ENCODE peak calls at places on chromosome 3, in ten cellular contexts. B is tibial artery; W is non-pigmented ciliary epithelial cell; Y is epithelial cell of esophagus; J is HFFc6; Z is RPMI7951; O is neuronal stem cell; X is stimulated activated CD4-positive, alpha-beta T cell treated with anti-CD3 and anti-CD28 coated beads, TNF-alpha, amount 100 ng/mL, for 1 hour; D is EH; U is dorsolateral prefrontal cortex. I is an unnamed sample.

GRCh38 chr3:143736205-143736604 is 112.1 kb downstream of the SLC9A9 start:
- DNase-seq in U (no peak), Y (peak), J (no peak), D (no peak), W (no peak), X (no peak), O (no peak), Z (no peak), B (no peak), I (no peak)

GRCh38 chr3:138761002-138761401 is 73.7 kb downstream of the PIK3CB start:
- DNase-seq in U (no peak), X (no peak), J (no peak), W (no peak), Y (no peak), O (no peak), D (no peak), B (no peak), Z (no peak), I (no peak)

GRCh38 chr3:37984596-37984995 is 6.0 kb upstream of the VILL start:
- DNase-seq in Z (no peak), U (no peak), J (no peak), Y (no peak), D (no peak), O (no peak), B (peak), X (no peak), W (no peak), I (no peak)

GRCh38 chr3:33807190-33807589 is 8.8 kb downstream of the PDCD6IP start:
- DNase-seq in O (no peak), Z (no peak), W (no peak), U (peak), Y (no peak), J (no peak), X (no peak), B (no peak), D (no peak), I (no peak)

GRCh38 chr3:178966299-178967183 is 105.1 kb downstream of the ZMAT3 start:
- DNase-seq in Z (peak), X (no peak), Y (peak), O (no peak), J (peak), W (no peak), B (no peak), U (no peak), D (peak), I (no peak)

GRCh38 chr3:58938057-58938456 is 111.8 kb downstream of the CFAP20DC start:
- DNase-seq in Y (no peak), O (no peak), X (no peak), J (no peak), B (no peak), D (no peak), W (no peak), Z (no peak), U (no peak), I (no peak)

GRCh38 chr3:185824467-185825378 is at the start of gene IGF2BP2:
- DNase-seq in B (peak), O (peak), W (no peak), D (peak), Y (peak), Z (peak), J (peak), U (peak), X (no peak), I (peak)

GRCh38 chr3:142433110-142433509 is 14.7 kb downstream of the XRN1 start:
- DNase-seq in D (no peak), O (no peak), B (no peak), U (no peak), W (no peak), J (no peak), X (no peak), Y (no peak), Z (no peak), I (no peak)

GRCh38 chr3:161551697-161552096 is 55.1 kb downstream of the OTOL1 start:
- DNase-seq in D (no peak), O (no peak), Y (no peak), X (no peak), J (no peak), W (no peak), B (no peak), Z (no peak), U (no peak), I (no peak)

GRCh38 chr3:194007598-194008337 is 128.2 kb upstream of the HES1 start:
- DNase-seq in W (no peak), X (no peak), Z (no peak), J (no peak), U (no peak), D (no peak), Y (no peak), O (no peak), B (no peak), I (no peak)

GRCh38 chr3:71599416-71599815 is 15.9 kb upstream of the FOXP1 start:
- DNase-seq in Y (no peak), X (no peak), D (peak), W (no peak), O (no peak), J (peak), Z (no peak), B (no peak), U (no peak), I (no peak)

GRCh38 chr3:52005571-52005986 is 9.9 kb upstream of the RPL29 start:
- DNase-seq in X (no peak), U (no peak), J (no peak), O (no peak), D (peak), Y (peak), W (no peak), Z (peak), B (no peak), I (no peak)

GRCh38 chr3:171384101-171384891 is 75.9 kb downstream of the TNIK start:
- DNase-seq in W (no peak), Y (no peak), J (peak), U (no peak), D (peak), X (no peak), Z (no peak), O (no peak), B (no peak), I (no peak)

GRCh38 chr3:69444980-69445379 is 59.1 kb upstream of the FRMD4B start:
- DNase-seq in O (no peak), D (peak), W (no peak), J (peak), B (no peak), Y (peak), U (no peak), Z (no peak), X (no peak), I (no peak)

GRCh38 chr3:123310741-123311140 is 109.0 kb downstream of the SEC22A start:
- DNase-seq in D (peak), U (no peak), J (no peak), Y (no peak), O (no peak), Z (no peak), W (no peak), X (no peak), B (no peak), I (no peak)

GRCh38 chr3:171306631-171307030 is 153.6 kb downstream of the TNIK start:
- DNase-seq in B (peak), J (peak), D (peak), O (no peak), Y (peak), W (peak), U (peak), X (no peak), Z (peak), I (peak)

GRCh38 chr3:63494646-63495045 is 157.8 kb upstream of the SNTN start:
- DNase-seq in J (no peak), U (no peak), O (no peak), W (no peak), X (no peak), Y (no peak), B (no peak), Z (no peak), D (no peak), I (no peak)

GRCh38 chr3:62479276-62479675 is 105.9 kb upstream of the FEZF2 start:
- DNase-seq in O (no peak), U (no peak), J (no peak), Y (no peak), Z (no peak), X (no peak), B (no peak), W (no peak), D (no peak), I (no peak)

GRCh38 chr3:112376996-112377395 is 44.0 kb downstream of the CD200 start:
- DNase-seq in X (no peak), U (no peak), O (no peak), W (peak), Y (peak), Z (peak), D (peak), J (peak), B (no peak), I (no peak)

GRCh38 chr3:9747267-9747666 is 2.5 kb upstream of the OGG1 start:
- DNase-seq in Y (no peak), D (peak), W (no peak), O (no peak), B (no peak), X (no peak), J (peak), Z (peak), U (no peak), I (no peak)

GRCh38 chr3:170128259-170128976 is 53.1 kb downstream of the PHC3 start:
- DNase-seq in J (no peak), X (no peak), B (no peak), Z (no peak), D (peak), O (no peak), U (no peak), W (no peak), Y (no peak), I (no peak)

GRCh38 chr3:23201154-23201838 is 1.8 kb upstream of the UBE2E2 start:
- DNase-seq in Z (no peak), D (no peak), U (no peak), X (no peak), B (no peak), W (no peak), Y (no peak), J (no peak), O (no peak), I (no peak)

GRCh38 chr3:18012464-18012863 is 270.0 kb upstream of the TBC1D5 start:
- DNase-seq in Y (no peak), O (no peak), X (no peak), Z (no peak), B (no peak), W (no peak), J (no peak), D (no peak), U (no peak), I (no peak)

GRCh38 chr3:7400360-7400759 is 539.4 kb downstream of the GRM7 start:
- DNase-seq in J (no peak), W (no peak), Y (no peak), B (no peak), U (no peak), X (no peak), D (no peak), Z (no peak), O (no peak), I (no peak)

GRCh38 chr3:177418787-177419186 is 221.5 kb upstream of the TBL1XR1 start:
- DNase-seq in W (no peak), X (no peak), Y (peak), D (no peak), O (no peak), U (no peak), J (no peak), Z (no peak), B (no peak), I (no peak)

GRCh38 chr3:94082412-94082937 is 19.6 kb downstream of the NSUN3 start:
- DNase-seq in Z (no peak), W (no peak), Y (no peak), X (no peak), B (no peak), O (no peak), U (no peak), J (no peak), D (no peak), I (no peak)

GRCh38 chr3:79604681-79605080 is 163.1 kb downstream of the ROBO1 start:
- DNase-seq in U (no peak), X (no peak), D (no peak), W (peak), J (no peak), Y (no peak), Z (no peak), B (no peak), O (no peak), I (no peak)

I was measured in sciatic nerve.